ENCODE peak calls at places on chromosomes 4 and X, in seven cellular contexts. B is heart left ventricle, T is adrenal gland, W is Peyer's patch, Z is lower leg skin, G is endothelial cell of umbilical vein, E is esophagus squamous epithelium. J is an unnamed sample.

GRCh38 chrX:54926978-54927377 is 6.4 kb downstream of the TRO start:
- DNase-seq in B (no peak), T (no peak), W (no peak), Z (no peak), G (no peak), E (no peak), J (no peak)

GRCh38 chr4:43277003-43277402 is 384.5 kb downstream of the GRXCR1 start:
- DNase-seq in B (no peak), T (no peak), W (no peak), Z (no peak), G (no peak), E (no peak), J (no peak)

GRCh38 chr4:119493419-119493818 is 135.2 kb downstream of the PDE5A start:
- DNase-seq in B (no peak), T (no peak), W (no peak), Z (no peak), G (no peak), E (no peak), J (no peak)

GRCh38 chr4:177374966-177375365 is 65.3 kb downstream of the NEIL3 start:
- DNase-seq in B (no peak), T (no peak), W (no peak), Z (no peak), G (no peak), E (no peak), J (no peak)

GRCh38 chr4:170008376-170008775 is 17.8 kb downstream of the MFAP3L start:
- DNase-seq in B (no peak), T (no peak), W (no peak), Z (no peak), G (no peak), E (no peak), J (peak)

GRCh38 chr4:6965329-6965728 is 55.7 kb downstream of the TBC1D14 start:
- DNase-seq in B (no peak), T (no peak), W (no peak), Z (no peak), G (no peak), E (no peak), J (no peak)

GRCh38 chr4:25437951-25438350 is 60.9 kb downstream of the ANAPC4 start:
- DNase-seq in B (no peak), T (no peak), W (no peak), Z (no peak), G (no peak), E (no peak), J (no peak)

GRCh38 chr4:121140712-121141111 is 23.4 kb downstream of the TNIP3 start:
- DNase-seq in B (no peak), T (no peak), W (no peak), Z (no peak), G (no peak), E (no peak), J (no peak)

GRCh38 chrX:69988955-69989394 is 60.8 kb downstream of the AWAT2 start:
- DNase-seq in B (no peak), T (peak), W (no peak), Z (no peak), G (peak), E (no peak), J (no peak)

GRCh38 chrX:134990475-134991473 is at the start of gene SMIM10:
- DNase-seq in B (peak), T (peak), W (peak), Z (peak), G (peak), E (no peak), J (peak)

GRCh38 chr4:86498560-86499166 is 95.5 kb upstream of the PTPN13 start:
- DNase-seq in B (no peak), T (peak), W (no peak), Z (no peak), G (peak), E (no peak), J (peak)

GRCh38 chr4:150231108-150231770 is 153.0 kb downstream of the DCLK2 start:
- DNase-seq in B (no peak), T (no peak), W (no peak), Z (no peak), G (peak), E (no peak), J (no peak)

GRCh38 chr4:15989431-15989830 is 26.5 kb upstream of the FGFBP2 start:
- DNase-seq in B (no peak), T (no peak), W (no peak), Z (no peak), G (no peak), E (no peak), J (no peak)

GRCh38 chr4:71677568-71677967 is 106.3 kb downstream of the GC start:
- DNase-seq in B (no peak), T (no peak), W (no peak), Z (no peak), G (no peak), E (no peak), J (no peak)

GRCh38 chr4:22463179-22463578 is 52.7 kb downstream of the ADGRA3 start:
- DNase-seq in B (no peak), T (no peak), W (no peak), Z (no peak), G (no peak), E (no peak), J (peak)

GRCh38 chr4:72394264-72394663 is 174.8 kb downstream of the ADAMTS3 start:
- DNase-seq in B (no peak), T (no peak), W (no peak), Z (no peak), G (no peak), E (no peak), J (no peak)

GRCh38 chr4:112119358-112119783 is 25.9 kb upstream of the FAM241A start:
- DNase-seq in B (no peak), T (no peak), W (no peak), Z (no peak), G (no peak), E (no peak), J (no peak)

GRCh38 chrX:70476934-70477733 is 32.5 kb downstream of the DLG3 start:
- DNase-seq in B (no peak), T (no peak), W (peak), Z (no peak), G (peak), E (no peak), J (no peak)

GRCh38 chrX:97685753-97686152 is 802.0 kb downstream of the RPA4 start:
- DNase-seq in B (no peak), T (peak), W (peak), Z (no peak), G (peak), E (no peak), J (peak)

GRCh38 chr4:76950846-76951321 is 1.3 kb downstream of the SEPTIN11 start:
- DNase-seq in B (no peak), T (no peak), W (peak), Z (no peak), G (peak), E (no peak), J (peak)

GRCh38 chr4:7161721-7162214 is 30.6 kb upstream of the SORCS2 start:
- DNase-seq in B (no peak), T (peak), W (peak), Z (no peak), G (no peak), E (no peak), J (no peak)

GRCh38 chrX:104618106-104618895 is 52.3 kb downstream of the IL1RAPL2 start:
- DNase-seq in B (no peak), T (no peak), W (no peak), Z (no peak), G (no peak), E (no peak), J (no peak)

GRCh38 chr4:11281720-11282119 is 147.0 kb downstream of the HS3ST1 start:
- DNase-seq in B (no peak), T (no peak), W (no peak), Z (no peak), G (no peak), E (no peak), J (no peak)

GRCh38 chrX:87664381-87664780 is 146.8 kb downstream of the KLHL4 start:
- DNase-seq in B (no peak), T (no peak), W (no peak), Z (no peak), G (peak), E (no peak), J (peak)

GRCh38 chr4:60531790-60532189 is 668.3 kb upstream of the ADGRL3 start:
- DNase-seq in B (no peak), T (no peak), W (no peak), Z (no peak), G (no peak), E (no peak), J (no peak)

GRCh38 chrX:122517781-122518180 is 666.3 kb upstream of the GRIA3 start:
- DNase-seq in B (no peak), T (no peak), W (no peak), Z (no peak), G (no peak), E (no peak), J (no peak)

GRCh38 chrX:12910851-12911461 is 4.5 kb downstream of the TLR8 start:
- DNase-seq in B (no peak), T (no peak), W (no peak), Z (no peak), G (no peak), E (no peak), J (no peak)

GRCh38 chr4:112591593-112591992 is 45.1 kb downstream of the ZGRF1 start:
- DNase-seq in B (no peak), T (no peak), W (no peak), Z (no peak), G (no peak), E (no peak), J (no peak)

GRCh38 chr4:3199661-3200422 is 49.1 kb upstream of the MSANTD1 start:
- DNase-seq in B (no peak), T (no peak), W (no peak), Z (peak), G (no peak), E (no peak), J (no peak)

GRCh38 chr4:15665738-15666365 is 10.7 kb upstream of the FBXL5 start:
- DNase-seq in B (no peak), T (no peak), W (peak), Z (no peak), G (peak), E (no peak), J (no peak)

GRCh38 chrX:13719192-13719856 is 15.1 kb downstream of the TRAPPC2 start:
- DNase-seq in B (no peak), T (no peak), W (no peak), Z (no peak), G (no peak), E (no peak), J (no peak)

GRCh38 chrX:41010188-41010846 is 74.9 kb upstream of the USP9X start:
- DNase-seq in B (peak), T (peak), W (peak), Z (peak), G (peak), E (peak), J (peak)
- TF ChIP-seq POLR2A in B (no peak), T (peak), W (peak), Z (no peak), G (peak), E (no peak), J (peak)

DNA sequence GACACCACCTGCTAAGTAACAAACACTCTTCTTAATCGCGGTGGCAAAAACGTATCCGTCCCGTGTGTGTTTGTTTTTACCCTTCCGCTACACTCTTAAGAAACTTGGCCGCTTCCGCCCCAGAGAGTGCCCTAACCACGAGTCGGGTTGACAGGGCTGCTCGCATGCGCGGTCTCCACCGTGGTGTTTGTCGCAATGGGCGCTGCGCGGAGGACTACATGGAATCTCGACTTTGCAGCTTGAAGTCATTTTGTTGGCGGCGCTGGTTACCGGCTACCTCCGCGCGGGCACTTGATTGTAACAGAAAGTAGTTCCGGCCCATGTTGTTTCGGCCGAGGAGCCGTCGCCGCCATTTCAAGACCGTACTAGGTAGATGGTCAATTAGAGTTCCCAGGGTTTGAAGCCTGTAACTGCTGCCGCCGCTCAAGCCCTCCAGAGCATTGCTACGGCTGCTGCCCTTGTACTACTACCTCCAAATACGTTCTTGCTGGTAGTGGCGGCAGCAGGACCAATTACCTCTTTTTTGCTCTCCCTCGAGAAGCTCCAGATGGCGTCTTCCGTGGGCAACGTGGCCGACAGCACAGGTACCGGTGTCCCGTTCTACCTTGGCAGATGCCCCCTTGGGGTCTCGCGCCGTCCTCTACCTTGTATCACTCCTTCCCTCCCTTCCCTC is at the start of gene OGT:
- DNase-seq in B (peak), T (peak), W (peak), Z (peak), G (peak), E (peak), J (peak)
- TF ChIP-seq POLR2A in B (peak), T (peak), W (peak), Z (peak), G (peak), E (no peak), J (peak)

DNA sequence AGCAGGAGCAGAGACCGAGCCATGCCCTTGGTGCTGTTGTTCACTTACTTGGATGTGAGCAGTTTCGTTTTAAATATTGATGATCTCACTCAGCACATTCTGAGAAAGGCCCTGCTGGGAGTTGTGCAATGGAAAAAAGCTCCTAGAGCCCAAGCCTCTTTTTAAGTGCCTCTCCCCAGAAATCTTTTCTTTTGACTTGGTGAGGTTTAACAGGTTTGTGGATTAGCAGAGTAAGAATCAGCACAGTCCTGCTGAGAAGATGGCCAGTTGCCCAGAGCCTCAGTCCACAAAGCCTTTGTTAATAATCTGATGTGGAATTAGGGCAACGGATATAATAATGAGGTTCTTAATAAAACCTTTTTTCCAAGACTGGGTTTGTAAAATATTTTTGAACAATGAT is 157.5 kb upstream of the ATP6AP2 start:
- DNase-seq in B (no peak), T (no peak), W (no peak), Z (no peak), G (no peak), E (no peak), J (no peak)
- TF ChIP-seq POLR2A in B (no peak), T (no peak), W (no peak), Z (no peak), G (no peak), E (no peak), J (no peak)

GRCh38 chrX:101417981-101418841 is 10.2 kb downstream of the HNRNPH2 start:
- DNase-seq in B (peak), T (peak), W (peak), Z (peak), G (peak), E (no peak), J (peak)
- TF ChIP-seq POLR2A in B (no peak), T (peak), W (no peak), Z (no peak), G (no peak), E (no peak), J (no peak)

J was measured in erythroblast.